ENCODE peak calls at places on chromosomes 13 and 19, in four cellular contexts. One of them, this sample, is unnamed. For H3K36me3, the result is how much of the 10 kb centered on the place peaks cover.

GRCh38 chr13:111422352-111422751 is 101.9 kb downstream of the TEX29 start:
- DNase-seq in brain microvascular endothelial cell: no peak
- DNase-seq in ovary: no peak
- DNase-seq in IMR-90: no peak
- DNase-seq in this sample: no peak

GRCh38 chr13:52411629-52412028 is 5.7 kb upstream of the THSD1 start:
- DNase-seq in brain microvascular endothelial cell: peak
- DNase-seq in ovary: no peak
- DNase-seq in IMR-90: peak
- DNase-seq in this sample: peak

GRCh38 chr19:47315125-47315821 is 5.6 kb downstream of the C5AR1 start:
- DNase-seq in brain microvascular endothelial cell: peak
- DNase-seq in ovary: peak
- DNase-seq in IMR-90: peak
- DNase-seq in this sample: peak

GRCh38 chr19:39768334-39768733 is 10.3 kb upstream of the LEUTX start:
- DNase-seq in brain microvascular endothelial cell: no peak
- DNase-seq in ovary: no peak
- DNase-seq in IMR-90: no peak
- DNase-seq in this sample: no peak

GRCh38 chr13:50129065-50129922 is 114.0 kb downstream of the KCNRG start:
- DNase-seq in brain microvascular endothelial cell: no peak
- DNase-seq in ovary: no peak
- DNase-seq in IMR-90: no peak
- DNase-seq in this sample: no peak

GRCh38 chr19:27740396-27740795 is 1472.6 kb downstream of the UQCRFS1 start:
- DNase-seq in brain microvascular endothelial cell: no peak
- DNase-seq in ovary: no peak
- DNase-seq in IMR-90: no peak
- DNase-seq in this sample: no peak

GRCh38 chr19:47257411-47258169 is 1.3 kb downstream of the CCDC9 start:
- DNase-seq in brain microvascular endothelial cell: no peak
- DNase-seq in ovary: peak
- DNase-seq in IMR-90: no peak
- DNase-seq in this sample: no peak

GRCh38 chr19:6423499-6424189 is 967 bp downstream of the KHSRP start:
- DNase-seq in brain microvascular endothelial cell: peak
- DNase-seq in ovary: no peak
- DNase-seq in IMR-90: peak
- DNase-seq in this sample: peak

GRCh38 chr19:17497149-17497798 is 14.2 kb upstream of the PGLS start:
- DNase-seq in brain microvascular endothelial cell: no peak
- DNase-seq in ovary: no peak
- DNase-seq in IMR-90: no peak
- DNase-seq in this sample: no peak

GRCh38 chr19:17103177-17103576 is 27.6 kb downstream of the MYO9B start:
- DNase-seq in brain microvascular endothelial cell: peak
- DNase-seq in ovary: no peak
- DNase-seq in IMR-90: peak
- DNase-seq in this sample: no peak

GRCh38 chr13:85383291-85383690 is 415.9 kb downstream of the SLITRK6 start:
- DNase-seq in brain microvascular endothelial cell: no peak
- DNase-seq in ovary: no peak
- DNase-seq in IMR-90: no peak
- DNase-seq in this sample: no peak

GRCh38 chr19:52533901-52534300 is 6.4 kb downstream of the ZNF808 start:
- DNase-seq in brain microvascular endothelial cell: no peak
- DNase-seq in ovary: no peak
- DNase-seq in IMR-90: no peak
- DNase-seq in this sample: peak

GRCh38 chr13:60318186-60318585 is 78.8 kb upstream of the TDRD3 start:
- DNase-seq in brain microvascular endothelial cell: no peak
- DNase-seq in ovary: no peak
- DNase-seq in IMR-90: no peak
- DNase-seq in this sample: no peak

GRCh38 chr19:45645631-45646344 is 6.6 kb upstream of the EML2 start:
- DNase-seq in brain microvascular endothelial cell: peak
- DNase-seq in ovary: peak
- DNase-seq in IMR-90: peak
- DNase-seq in this sample: peak

GRCh38 chr13:77113496-77113895 is 86.5 kb upstream of the FBXL3 start:
- DNase-seq in brain microvascular endothelial cell: no peak
- DNase-seq in ovary: no peak
- DNase-seq in IMR-90: no peak
- DNase-seq in this sample: no peak

GRCh38 chr19:36488816-36489138 is 584 bp downstream of the ZNF566 start:
- DNase-seq in brain microvascular endothelial cell: peak
- DNase-seq in ovary: no peak
- DNase-seq in IMR-90: no peak
- DNase-seq in this sample: no peak

GRCh38 chr19:51514866-51515481 is 13.4 kb upstream of the SIGLEC12 start:
- DNase-seq in brain microvascular endothelial cell: peak
- DNase-seq in ovary: no peak
- DNase-seq in IMR-90: peak
- DNase-seq in this sample: peak

GRCh38 chr19:29851769-29852521 is 40.2 kb downstream of the CCNE1 start:
- DNase-seq in brain microvascular endothelial cell: no peak
- DNase-seq in ovary: no peak
- DNase-seq in IMR-90: no peak
- DNase-seq in this sample: no peak

GRCh38 chr13:110044521-110045200 is 258.3 kb upstream of the IRS2 start:
- DNase-seq in brain microvascular endothelial cell: no peak
- DNase-seq in ovary: no peak
- DNase-seq in IMR-90: peak
- DNase-seq in this sample: no peak

GRCh38 chr19:58474291-58474996 is 1.7 kb upstream of the ZNF446 start:
- DNase-seq in brain microvascular endothelial cell: peak
- DNase-seq in ovary: no peak
- DNase-seq in IMR-90: peak
- DNase-seq in this sample: no peak

GRCh38 chr13:42803563-42804212 is 22.3 kb downstream of the FAM216B start:
- DNase-seq in brain microvascular endothelial cell: no peak
- DNase-seq in ovary: no peak
- DNase-seq in IMR-90: peak
- DNase-seq in this sample: peak

GRCh38 chr13:46633416-46633815 is 80.4 kb downstream of the LRCH1 start:
- DNase-seq in brain microvascular endothelial cell: peak
- DNase-seq in ovary: no peak
- DNase-seq in IMR-90: peak
- DNase-seq in this sample: peak

GRCh38 chr13:73608157-73608516 is 526.1 kb downstream of the KLF12 start:
- DNase-seq in brain microvascular endothelial cell: no peak
- DNase-seq in ovary: no peak
- DNase-seq in IMR-90: no peak
- DNase-seq in this sample: no peak

GRCh38 chr19:3565177-3565576 is 7.6 kb upstream of the HMG20B start:
- DNase-seq in brain microvascular endothelial cell: peak
- DNase-seq in ovary: no peak
- DNase-seq in IMR-90: peak
- DNase-seq in this sample: no peak

GRCh38 chr19:3773814-3774515 is 1.9 kb upstream of the RAX2 start:
- DNase-seq in brain microvascular endothelial cell: no peak
- DNase-seq in ovary: no peak
- DNase-seq in IMR-90: no peak
- DNase-seq in this sample: no peak

GRCh38 chr19:6161271-6161850 is 25.9 kb downstream of the ACSBG2 start:
- DNase-seq in brain microvascular endothelial cell: no peak
- DNase-seq in ovary: no peak
- DNase-seq in IMR-90: no peak
- DNase-seq in this sample: peak

GRCh38 chr13:91375119-91375729 is 23.2 kb upstream of the GPC5 start:
- DNase-seq in brain microvascular endothelial cell: no peak
- DNase-seq in ovary: no peak
- DNase-seq in IMR-90: peak
- DNase-seq in this sample: no peak

GRCh38 chr19:39588066-39588465 is 14.3 kb upstream of the LGALS13 start:
- DNase-seq in brain microvascular endothelial cell: no peak
- DNase-seq in ovary: no peak
- DNase-seq in IMR-90: no peak
- DNase-seq in this sample: peak

GRCh38 chr13:34567558-34567957 is 374.5 kb upstream of the NBEA start:
- DNase-seq in brain microvascular endothelial cell: no peak
- DNase-seq in ovary: no peak
- DNase-seq in IMR-90: no peak
- DNase-seq in this sample: no peak

GRCh38 chr13:29676941-29677452 is 81.5 kb upstream of the SLC7A1 start:
- DNase-seq in brain microvascular endothelial cell: no peak
- DNase-seq in ovary: no peak
- DNase-seq in IMR-90: peak
- DNase-seq in this sample: peak

GRCh38 chr19:45468803-45469131 is 971 bp downstream of the FOSB start:
- DNase-seq in brain microvascular endothelial cell: no peak
- DNase-seq in ovary: no peak
- DNase-seq in IMR-90: no peak
- DNase-seq in this sample: no peak

GRCh38 chr19:15315101-15315500 is 17.2 kb downstream of the BRD4 start:
- DNase-seq in brain microvascular endothelial cell: no peak
- DNase-seq in ovary: no peak
- DNase-seq in IMR-90: no peak
- DNase-seq in this sample: peak

GRCh38 chr19:15320118-15320517 is 12.2 kb downstream of the BRD4 start:
- DNase-seq in brain microvascular endothelial cell: no peak
- DNase-seq in ovary: no peak
- DNase-seq in IMR-90: peak
- DNase-seq in this sample: no peak

GRCh38 chr19:15317392-15318011 is 14.8 kb downstream of the BRD4 start:
- DNase-seq in brain microvascular endothelial cell: peak
- DNase-seq in ovary: no peak
- DNase-seq in IMR-90: peak
- DNase-seq in this sample: no peak

GRCh38 chr19:15316498-15316897 is 15.8 kb downstream of the BRD4 start:
- DNase-seq in brain microvascular endothelial cell: no peak
- DNase-seq in ovary: no peak
- DNase-seq in IMR-90: peak
- DNase-seq in this sample: no peak

DNA sequence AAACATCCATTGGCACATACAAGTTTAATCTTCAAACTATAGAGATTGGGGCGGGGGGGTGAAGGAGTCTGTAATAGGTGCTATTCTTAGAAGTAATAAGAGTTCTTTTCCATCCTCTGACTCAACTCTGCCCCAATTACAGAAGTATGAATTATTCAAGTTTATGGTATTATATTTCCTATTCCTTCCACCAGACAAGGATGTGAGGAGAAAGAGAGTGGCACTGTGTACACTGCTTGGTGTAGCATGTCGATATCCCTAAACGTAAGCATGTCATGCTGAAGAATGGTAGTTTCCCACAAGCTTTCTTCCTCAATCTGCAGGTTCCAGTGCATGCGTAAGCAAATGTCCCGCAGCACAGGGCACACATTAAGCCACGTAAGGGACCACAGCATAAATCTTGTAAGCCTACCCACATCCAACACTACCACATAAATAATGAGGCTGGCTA is 14.1 kb downstream of the BRD4 start:
- DNase-seq in brain microvascular endothelial cell: no peak
- DNase-seq in ovary: no peak
- DNase-seq in IMR-90: peak
- DNase-seq in this sample: no peak
- H3K4me3 ChIP-seq in brain microvascular endothelial cell: no peak
- H3K4me3 ChIP-seq in ovary: no peak
- H3K4me3 ChIP-seq in IMR-90: no peak
- H3K4me3 ChIP-seq in this sample: no peak

GRCh38 chr19:31357315-31357673 is 8.1 kb upstream of the TSHZ3 start:
- DNase-seq in brain microvascular endothelial cell: no peak
- DNase-seq in ovary: no peak
- DNase-seq in IMR-90: no peak
- DNase-seq in this sample: no peak
- TF ChIP-seq CTCF in brain microvascular endothelial cell: no peak
- TF ChIP-seq CTCF in ovary: no peak
- TF ChIP-seq CTCF in IMR-90: no peak
- TF ChIP-seq CTCF in this sample: no peak

GRCh38 chr19:7853760-7854107 is 20.5 kb downstream of the PRR36 start:
- DNase-seq in brain microvascular endothelial cell: no peak
- DNase-seq in ovary: no peak
- DNase-seq in IMR-90: no peak
- DNase-seq in this sample: no peak
- H3K36me3 ChIP-seq in brain microvascular endothelial cell: under half
- H3K36me3 ChIP-seq in ovary: under half
- H3K36me3 ChIP-seq in IMR-90: under half
- H3K36me3 ChIP-seq in this sample: under half

DNA sequence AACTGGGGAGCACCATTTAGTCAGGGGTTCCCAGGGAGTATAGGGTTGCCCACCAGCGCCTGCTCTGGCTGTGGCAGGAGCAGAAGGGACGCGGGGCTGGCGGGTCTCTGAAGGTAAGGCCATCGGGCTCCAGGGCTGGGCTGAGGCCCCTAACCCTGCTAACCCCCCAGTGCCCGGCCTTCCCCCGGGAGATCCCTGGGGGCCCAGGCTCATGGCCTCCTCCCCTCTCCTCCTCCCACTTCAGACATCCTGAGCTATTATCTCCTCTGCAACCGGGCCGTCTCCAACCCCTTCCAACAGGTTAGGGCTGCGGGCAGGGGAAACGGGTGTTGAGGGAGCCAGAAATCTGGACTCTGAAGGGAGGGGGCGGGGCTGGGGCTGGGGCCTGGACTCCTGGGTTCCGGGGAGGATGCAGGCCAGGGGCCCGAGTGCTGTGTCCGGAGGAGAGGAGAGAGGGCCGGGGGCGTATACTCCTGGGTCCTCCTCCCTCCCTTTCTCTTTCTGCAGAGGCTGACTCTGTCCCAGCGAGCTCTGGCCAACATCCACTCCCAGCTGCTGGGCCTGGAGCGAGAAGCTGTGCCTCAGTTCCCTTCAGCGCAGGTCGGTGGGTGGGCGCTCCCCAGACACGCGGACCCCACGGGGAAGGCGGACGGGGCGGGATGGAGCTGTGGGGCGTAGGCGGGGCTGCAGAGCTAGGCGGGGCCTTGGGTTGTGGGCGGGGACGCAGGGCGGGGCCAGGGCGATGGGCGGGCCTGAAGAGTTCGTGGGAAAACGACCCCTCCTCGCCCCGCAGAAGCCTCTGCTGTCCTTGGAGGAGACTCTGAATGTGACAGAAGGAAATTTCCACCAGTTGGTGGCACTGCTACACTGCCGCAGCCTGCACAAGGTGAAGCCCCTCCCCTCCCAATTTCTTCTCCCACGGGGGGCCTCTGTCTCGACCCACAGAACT is 15.3 kb downstream of the TTYH1 start:
- DNase-seq in brain microvascular endothelial cell: peak
- DNase-seq in ovary: no peak
- DNase-seq in IMR-90: no peak
- DNase-seq in this sample: no peak
- H3K4me3 ChIP-seq in brain microvascular endothelial cell: peak
- H3K4me3 ChIP-seq in ovary: peak
- H3K4me3 ChIP-seq in IMR-90: peak
- H3K4me3 ChIP-seq in this sample: no peak